ENCODE peak calls at places on chromosomes 1 and 21, in six cellular contexts. X, H, U, M, R and G are unnamed samples.

GRCh38 chr1:6683434-6683833 is 18.2 kb downstream of the DNAJC11 start:
- DNase-seq in M (no peak), X (no peak), U (no peak), R (no peak), H (no peak), G (no peak)

GRCh38 chr21:35223480-35224156 is 174.5 kb upstream of the RUNX1 start:
- DNase-seq in H (no peak), R (no peak), X (no peak), M (no peak), U (no peak), G (no peak)

GRCh38 chr21:40841524-40842196 is 5.3 kb downstream of the DSCAM start:
- DNase-seq in R (peak; percentile 81), X (no peak), M (peak; percentile 66), H (peak; percentile 77), U (no peak), G (peak; percentile 64)

GRCh38 chr1:116795482-116795829 is 41.2 kb downstream of the CD2 start:
- DNase-seq in X (no peak), M (no peak), H (no peak), U (no peak), R (no peak), G (no peak)

GRCh38 chr21:28261291-28261690 is 731.4 kb downstream of the LTN1 start:
- DNase-seq in R (no peak), M (no peak), X (no peak), H (no peak), U (peak; percentile 37), G (no peak)

GRCh38 chr1:45230537-45230936 is 24.1 kb upstream of the ZSWIM5 start:
- DNase-seq in H (no peak), U (no peak), R (peak; percentile 33), M (peak; percentile 27), X (no peak), G (peak; percentile 13)

GRCh38 chr21:39060485-39061099 is 122.7 kb downstream of the PSMG1 start:
- DNase-seq in U (no peak), R (no peak), X (peak; percentile 68), H (no peak), M (no peak), G (no peak)

GRCh38 chr1:178702141-178702540 is 22.9 kb upstream of the RALGPS2 start:
- DNase-seq in U (peak; percentile 68), X (no peak), M (peak; percentile 11), H (no peak), R (no peak), G (no peak)

GRCh38 chr21:39422468-39423241 is 22.9 kb downstream of the LCA5L start:
- DNase-seq in M (peak; percentile 22), X (no peak), U (no peak), H (no peak), R (no peak), G (no peak)

GRCh38 chr1:5598824-5599395 is 393.3 kb downstream of the NPHP4 start:
- DNase-seq in M (no peak), X (no peak), H (no peak), R (peak; percentile 25), U (no peak), G (no peak)

GRCh38 chr1:104648269-104648691 is 898.6 kb downstream of the AMY1C start:
- DNase-seq in U (no peak), X (no peak), H (no peak), M (peak; percentile 11), R (no peak), G (no peak)

GRCh38 chr1:98110674-98111073 is 189.8 kb upstream of the DPYD start:
- DNase-seq in H (no peak), R (no peak), U (peak; percentile 50), X (no peak), M (no peak), G (no peak)

GRCh38 chr1:82632164-82632563 is 831.4 kb downstream of the ADGRL2 start:
- DNase-seq in M (no peak), R (no peak), H (no peak), U (no peak), X (no peak), G (no peak)

GRCh38 chr1:8687053-8687452 is 130.4 kb downstream of the RERE start:
- DNase-seq in R (no peak), H (no peak), M (no peak), X (no peak), U (no peak), G (no peak)

GRCh38 chr21:42174173-42174572 is 44.8 kb upstream of the ABCG1 start:
- DNase-seq in H (no peak), M (no peak), R (no peak), X (no peak), U (no peak), G (no peak)

GRCh38 chr21:37503848-37504467 is 137.4 kb downstream of the DYRK1A start:
- DNase-seq in R (no peak), U (peak; percentile 39), M (no peak), X (no peak), H (no peak), G (no peak)

GRCh38 chr1:150484861-150485260 is 2.4 kb upstream of the TARS2 start:
- DNase-seq in H (no peak), R (no peak), M (peak; percentile 37), U (peak; percentile 61), X (no peak), G (no peak)

GRCh38 chr1:234707641-234708040 is 97.7 kb upstream of the IRF2BP2 start:
- DNase-seq in X (no peak), R (no peak), H (no peak), U (peak; percentile 66), M (no peak), G (peak; percentile 1)

GRCh38 chr1:204148098-204148406 is 3.8 kb downstream of the ETNK2 start:
- DNase-seq in H (no peak), U (no peak), R (no peak), X (no peak), M (no peak), G (no peak)

GRCh38 chr1:203117611-203118575 is 9.6 kb upstream of the ADORA1 start:
- DNase-seq in R (peak; percentile 92), U (peak; percentile 63), X (peak; percentile 90), H (peak; percentile 75), M (peak; percentile 87), G (peak; percentile 39)

DNA sequence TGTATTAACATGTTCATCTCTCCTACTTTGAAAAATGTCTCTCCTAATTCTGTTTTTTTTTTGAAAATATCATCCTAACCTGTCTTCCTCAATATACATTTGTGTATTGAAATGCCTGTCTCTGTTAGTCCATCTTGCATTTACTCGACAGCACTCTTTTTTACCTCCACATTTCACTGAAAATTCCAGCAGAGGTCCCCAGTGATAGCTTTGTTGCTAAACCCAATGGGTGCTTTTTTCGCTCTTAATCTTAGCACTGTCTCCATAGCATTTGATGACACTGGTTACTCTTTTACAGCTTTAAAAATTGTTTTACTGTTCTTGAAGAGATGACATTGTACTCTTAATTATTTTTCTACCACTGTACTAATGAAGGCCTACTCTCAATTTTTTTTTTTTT is 10.8 kb downstream of the OSBPL9 start:
- DNase-seq in H (no peak), U (peak; percentile 80), M (peak; percentile 49), R (no peak), X (no peak), G (no peak)
- TF ChIP-seq CTCF in H (peak; percentile 61), U (peak; percentile 67), M (peak; percentile 45), R (peak; percentile 66), X (no peak), G (peak; percentile 10)

DNA sequence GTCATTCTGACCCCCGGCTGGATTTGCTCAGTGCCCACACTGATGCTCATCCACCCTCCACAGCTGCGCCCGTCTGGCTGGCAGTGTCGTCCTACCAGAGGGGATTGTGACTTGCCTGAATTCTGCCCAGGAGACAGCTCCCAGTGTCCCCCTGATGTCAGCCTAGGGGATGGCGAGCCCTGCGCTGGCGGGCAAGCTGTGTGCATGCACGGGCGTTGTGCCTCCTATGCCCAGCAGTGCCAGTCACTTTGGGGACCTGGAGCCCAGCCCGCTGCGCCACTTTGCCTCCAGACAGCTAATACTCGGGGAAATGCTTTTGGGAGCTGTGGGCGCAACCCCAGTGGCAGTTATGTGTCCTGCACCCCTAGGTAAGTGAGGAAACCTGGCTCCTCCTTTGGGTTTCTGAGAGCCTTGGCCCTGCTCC is 5.7 kb upstream of the EFNA4 start:
- DNase-seq in R (no peak), U (no peak), M (no peak), H (no peak), X (no peak), G (no peak)
- TF ChIP-seq CTCF in R (peak; percentile 37), U (peak; percentile 15), M (peak; percentile 21), H (no peak), X (no peak), G (no peak)

GRCh38 chr21:25895565-25896205 is 160.9 kb downstream of the GABPA start:
- DNase-seq in U (peak; percentile 54), M (no peak), X (no peak), R (no peak), H (no peak), G (no peak)
- TF ChIP-seq CTCF in U (peak; percentile 54), M (peak; percentile 19), X (peak; percentile 54), R (peak; percentile 71), H (peak; percentile 80), G (peak; percentile 45)

GRCh38 chr1:168731244-168731643 is 2.2 kb upstream of the DPT start:
- DNase-seq in M (no peak), X (no peak), R (no peak), U (no peak), H (no peak), G (no peak)

GRCh38 chr1:168729405-168729802 is 398 bp upstream of the DPT start:
- DNase-seq in H (no peak), M (no peak), R (no peak), X (no peak), U (no peak), G (no peak)

GRCh38 chr1:168726311-168726710 is 2.7 kb downstream of the DPT start:
- DNase-seq in U (no peak), R (no peak), H (no peak), M (no peak), X (no peak), G (no peak)

GRCh38 chr1:168726719-168727118 is 2.3 kb downstream of the DPT start:
- DNase-seq in U (no peak), H (no peak), X (no peak), R (no peak), M (no peak), G (no peak)

GRCh38 chr1:168728452-168729404 is at the start of gene DPT:
- DNase-seq in U (peak; percentile 91), M (no peak), H (no peak), X (peak; percentile 63), R (no peak), G (no peak)
- TF ChIP-seq CTCF in U (no peak), M (no peak), H (no peak), X (no peak), R (no peak), G (no peak)

DNA sequence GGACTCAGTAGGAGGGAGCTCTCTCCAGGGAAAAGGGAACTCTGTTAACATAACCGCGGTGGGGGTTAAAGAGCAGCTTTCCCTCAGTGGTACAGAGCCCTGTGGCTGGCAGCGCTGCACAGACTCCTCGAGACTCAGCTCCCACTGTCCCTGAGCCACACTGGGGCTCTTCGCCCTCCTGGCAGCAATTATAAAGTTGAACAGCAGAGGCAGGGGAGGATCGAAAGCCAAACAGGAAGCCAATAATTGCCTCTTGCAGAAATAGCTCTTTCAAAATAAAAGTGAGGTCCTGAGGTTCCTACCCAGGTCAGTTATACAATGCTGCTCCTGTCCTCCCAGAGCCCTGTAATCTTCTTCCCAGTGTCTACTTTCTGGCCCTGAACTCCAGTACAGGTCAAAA is 77.0 kb downstream of the FAM78B start:
- DNase-seq in H (no peak), X (no peak), U (peak; percentile 8), R (no peak), M (no peak), G (no peak)
- TF ChIP-seq CTCF in H (no peak), X (no peak), U (no peak), R (no peak), M (no peak), G (no peak)